ENCODE peak calls at places on chromosomes 7 and 10, in four cellular contexts. One of them, this sample, is unnamed.

GRCh38 chr7:16587785-16588184 is 57.8 kb downstream of the ANKMY2 start:
- DNase-seq in fibroblast of villous mesenchyme: no peak
- DNase-seq in GM06990: no peak
- DNase-seq in cardiac muscle cell: no peak
- DNase-seq in this sample: no peak

GRCh38 chr7:133571066-133571465 is 318.2 kb downstream of the EXOC4 start:
- DNase-seq in fibroblast of villous mesenchyme: peak; percentile 37
- DNase-seq in GM06990: no peak
- DNase-seq in cardiac muscle cell: peak; percentile 42
- DNase-seq in this sample: peak; percentile 31

GRCh38 chr10:46549171-46550075 is 7.0 kb downstream of the GPRIN2 start:
- DNase-seq in fibroblast of villous mesenchyme: no peak
- DNase-seq in GM06990: no peak
- DNase-seq in cardiac muscle cell: no peak
- DNase-seq in this sample: no peak

GRCh38 chr7:35723011-35723410 is 28.1 kb upstream of the HERPUD2 start:
- DNase-seq in fibroblast of villous mesenchyme: no peak
- DNase-seq in GM06990: no peak
- DNase-seq in cardiac muscle cell: no peak
- DNase-seq in this sample: peak; percentile 79

GRCh38 chr7:69800495-69800894 is 202.2 kb downstream of the AUTS2 start:
- DNase-seq in fibroblast of villous mesenchyme: no peak
- DNase-seq in GM06990: no peak
- DNase-seq in cardiac muscle cell: peak; percentile 54
- DNase-seq in this sample: peak; percentile 62

GRCh38 chr10:30092151-30092790 is 32.9 kb upstream of the JCAD start:
- DNase-seq in fibroblast of villous mesenchyme: no peak
- DNase-seq in GM06990: no peak
- DNase-seq in cardiac muscle cell: peak; percentile 46
- DNase-seq in this sample: peak; percentile 66

GRCh38 chr10:70493660-70494234 is 15.2 kb downstream of the PALD1 start:
- DNase-seq in fibroblast of villous mesenchyme: no peak
- DNase-seq in GM06990: peak; percentile 56
- DNase-seq in cardiac muscle cell: no peak
- DNase-seq in this sample: no peak

GRCh38 chr10:45602082-45602730 is 70.4 kb downstream of the ZFAND4 start:
- DNase-seq in fibroblast of villous mesenchyme: peak; percentile 27
- DNase-seq in GM06990: no peak
- DNase-seq in cardiac muscle cell: peak; percentile 56
- DNase-seq in this sample: peak; percentile 80

GRCh38 chr7:135774284-135774683 is 25.7 kb upstream of the FAM180A start:
- DNase-seq in fibroblast of villous mesenchyme: peak; percentile 67
- DNase-seq in GM06990: no peak
- DNase-seq in cardiac muscle cell: peak; percentile 52
- DNase-seq in this sample: no peak

GRCh38 chr7:143913945-143914615 is 12.1 kb upstream of the TCAF1 start:
- DNase-seq in fibroblast of villous mesenchyme: no peak
- DNase-seq in GM06990: no peak
- DNase-seq in cardiac muscle cell: no peak
- DNase-seq in this sample: no peak

GRCh38 chr7:87548123-87548919 is 52.4 kb downstream of the ABCB1 start:
- DNase-seq in fibroblast of villous mesenchyme: no peak
- DNase-seq in GM06990: no peak
- DNase-seq in cardiac muscle cell: no peak
- DNase-seq in this sample: no peak

GRCh38 chr10:8616166-8616565 is 561.7 kb downstream of the GATA3 start:
- DNase-seq in fibroblast of villous mesenchyme: no peak
- DNase-seq in GM06990: peak; percentile 68
- DNase-seq in cardiac muscle cell: no peak
- DNase-seq in this sample: no peak

GRCh38 chr7:3922175-3922635 is 621.2 kb downstream of the SDK1 start:
- DNase-seq in fibroblast of villous mesenchyme: peak; percentile 84
- DNase-seq in GM06990: no peak
- DNase-seq in cardiac muscle cell: peak; percentile 89
- DNase-seq in this sample: peak; percentile 87

GRCh38 chr7:116122972-116123595 is 87.3 kb upstream of the TES start:
- DNase-seq in fibroblast of villous mesenchyme: peak; percentile 52
- DNase-seq in GM06990: no peak
- DNase-seq in cardiac muscle cell: peak; percentile 72
- DNase-seq in this sample: peak; percentile 65

GRCh38 chr7:140349172-140349771 is 49.1 kb downstream of the SLC37A3 start:
- DNase-seq in fibroblast of villous mesenchyme: peak; percentile 43
- DNase-seq in GM06990: no peak
- DNase-seq in cardiac muscle cell: peak; percentile 50
- DNase-seq in this sample: peak; percentile 34

GRCh38 chr7:21851445-21852043 is 94.2 kb downstream of the CDCA7L start:
- DNase-seq in fibroblast of villous mesenchyme: no peak
- DNase-seq in GM06990: no peak
- DNase-seq in cardiac muscle cell: no peak
- DNase-seq in this sample: no peak

GRCh38 chr10:112565434-112566053 is 118.5 kb downstream of the VTI1A start:
- DNase-seq in fibroblast of villous mesenchyme: peak; percentile 77
- DNase-seq in GM06990: peak; percentile 5
- DNase-seq in cardiac muscle cell: peak; percentile 86
- DNase-seq in this sample: peak; percentile 76

GRCh38 chr10:132837905-132838304 is 52.0 kb upstream of the NKX6-2 start:
- DNase-seq in fibroblast of villous mesenchyme: no peak
- DNase-seq in GM06990: no peak
- DNase-seq in cardiac muscle cell: no peak
- DNase-seq in this sample: no peak

GRCh38 chr7:2237109-2237602 is 4.4 kb upstream of the MAD1L1 start:
- DNase-seq in fibroblast of villous mesenchyme: no peak
- DNase-seq in GM06990: peak; percentile 84
- DNase-seq in cardiac muscle cell: no peak
- DNase-seq in this sample: no peak

GRCh38 chr7:14507617-14508016 is 394.9 kb downstream of the DGKB start:
- DNase-seq in fibroblast of villous mesenchyme: peak; percentile 1
- DNase-seq in GM06990: no peak
- DNase-seq in cardiac muscle cell: peak; percentile 41
- DNase-seq in this sample: peak; percentile 66

GRCh38 chr7:2475678-2476015 is 551 bp downstream of the GRIFIN start:
- DNase-seq in fibroblast of villous mesenchyme: no peak
- DNase-seq in GM06990: no peak
- DNase-seq in cardiac muscle cell: no peak
- DNase-seq in this sample: no peak

GRCh38 chr7:76202666-76203030 is 952 bp downstream of the SRRM3 start:
- DNase-seq in fibroblast of villous mesenchyme: no peak
- DNase-seq in GM06990: no peak
- DNase-seq in cardiac muscle cell: no peak
- DNase-seq in this sample: no peak

GRCh38 chr10:103451091-103451801 is 924 bp downstream of the CALHM2 start:
- DNase-seq in fibroblast of villous mesenchyme: peak; percentile 37
- DNase-seq in GM06990: no peak
- DNase-seq in cardiac muscle cell: peak; percentile 45
- DNase-seq in this sample: peak; percentile 78

GRCh38 chr10:19702215-19702614 is 114.0 kb upstream of the PLXDC2 start:
- DNase-seq in fibroblast of villous mesenchyme: peak; percentile 28
- DNase-seq in GM06990: no peak
- DNase-seq in cardiac muscle cell: peak; percentile 60
- DNase-seq in this sample: peak; percentile 45

GRCh38 chr10:120460776-120461175 is 3.7 kb downstream of the PLPP4 start:
- DNase-seq in fibroblast of villous mesenchyme: peak; percentile 93
- DNase-seq in GM06990: no peak
- DNase-seq in cardiac muscle cell: peak; percentile 87
- DNase-seq in this sample: peak; percentile 78

GRCh38 chr7:130367088-130367755 is 13.1 kb upstream of the CPA1 start:
- DNase-seq in fibroblast of villous mesenchyme: no peak
- DNase-seq in GM06990: no peak
- DNase-seq in cardiac muscle cell: no peak
- DNase-seq in this sample: no peak

GRCh38 chr7:142961973-142962913 is at the start of gene KEL:
- DNase-seq in fibroblast of villous mesenchyme: no peak
- DNase-seq in GM06990: no peak
- DNase-seq in cardiac muscle cell: no peak
- DNase-seq in this sample: no peak

GRCh38 chr7:70573202-70573810 is 558.6 kb upstream of the GALNT17 start:
- DNase-seq in fibroblast of villous mesenchyme: no peak
- DNase-seq in GM06990: no peak
- DNase-seq in cardiac muscle cell: no peak
- DNase-seq in this sample: no peak

GRCh38 chr7:157817433-157817832 is 480.6 kb downstream of the DNAJB6 start:
- DNase-seq in fibroblast of villous mesenchyme: no peak
- DNase-seq in GM06990: no peak
- DNase-seq in cardiac muscle cell: no peak
- DNase-seq in this sample: no peak

GRCh38 chr7:134500982-134501381 is 26.4 kb upstream of the AKR1B10 start:
- DNase-seq in fibroblast of villous mesenchyme: no peak
- DNase-seq in GM06990: no peak
- DNase-seq in cardiac muscle cell: no peak
- DNase-seq in this sample: no peak

GRCh38 chr7:1149351-1149794 is 10.6 kb downstream of the ZFAND2A start:
- DNase-seq in fibroblast of villous mesenchyme: no peak
- DNase-seq in GM06990: no peak
- DNase-seq in cardiac muscle cell: no peak
- DNase-seq in this sample: no peak

GRCh38 chr10:53269482-53269881 is 496.9 kb upstream of the MBL2 start:
- DNase-seq in fibroblast of villous mesenchyme: no peak
- DNase-seq in GM06990: no peak
- DNase-seq in cardiac muscle cell: no peak
- DNase-seq in this sample: no peak

GRCh38 chr10:32938554-32939061 is 19.4 kb downstream of the ITGB1 start:
- DNase-seq in fibroblast of villous mesenchyme: peak; percentile 38
- DNase-seq in GM06990: no peak
- DNase-seq in cardiac muscle cell: peak; percentile 33
- DNase-seq in this sample: no peak

GRCh38 chr7:159007308-159008054 is 137.2 kb downstream of the VIPR2 start:
- DNase-seq in fibroblast of villous mesenchyme: peak; percentile 26
- DNase-seq in GM06990: no peak
- DNase-seq in cardiac muscle cell: no peak
- DNase-seq in this sample: no peak

GRCh38 chr7:4151524-4151923 is 530.6 kb upstream of the FOXK1 start:
- DNase-seq in fibroblast of villous mesenchyme: no peak
- DNase-seq in GM06990: no peak
- DNase-seq in cardiac muscle cell: no peak
- DNase-seq in this sample: no peak

DNA sequence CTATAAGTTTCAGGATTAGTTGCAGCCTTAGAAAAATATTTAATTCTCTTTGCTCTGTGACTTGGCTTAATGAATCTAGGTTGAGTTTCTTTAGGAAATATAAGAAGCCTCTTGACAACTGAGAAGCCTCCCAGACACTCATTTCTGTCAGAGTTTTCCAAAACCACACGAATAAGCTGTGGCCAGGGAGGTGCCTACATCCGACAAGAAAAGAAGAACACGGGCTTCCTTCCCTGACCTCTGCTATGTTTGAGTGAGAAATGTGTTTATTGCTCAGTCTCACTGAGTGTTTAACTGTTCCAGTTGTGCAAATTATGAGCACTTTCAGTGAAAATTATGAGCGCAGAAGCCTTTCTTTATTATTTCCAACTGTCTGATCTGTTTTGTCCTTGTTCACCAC is 105.0 kb downstream of the TRIL start:
- DNase-seq in fibroblast of villous mesenchyme: no peak
- DNase-seq in GM06990: no peak
- DNase-seq in cardiac muscle cell: no peak
- DNase-seq in this sample: no peak
- H3K4me3 ChIP-seq in fibroblast of villous mesenchyme: no peak overlapping the region
- H3K4me3 ChIP-seq in GM06990: no peak overlapping the region
- H3K4me3 ChIP-seq in cardiac muscle cell: no peak overlapping the region
- H3K4me3 ChIP-seq in this sample: no peak overlapping the region

GRCh38 chr7:17991866-17992648 is 35.6 kb downstream of the PRPS1L1 start:
- DNase-seq in fibroblast of villous mesenchyme: no peak
- DNase-seq in GM06990: no peak
- DNase-seq in cardiac muscle cell: no peak
- DNase-seq in this sample: peak; percentile 10
- TF ChIP-seq CTCF in fibroblast of villous mesenchyme: peak; percentile 62
- TF ChIP-seq CTCF in GM06990: peak; percentile 60
- TF ChIP-seq CTCF in cardiac muscle cell: peak; percentile 34
- TF ChIP-seq CTCF in this sample: peak; percentile 47

GRCh38 chr7:156368053-156368452 is 272.5 kb upstream of the RNF32 start:
- DNase-seq in fibroblast of villous mesenchyme: no peak
- DNase-seq in GM06990: no peak
- DNase-seq in cardiac muscle cell: no peak
- DNase-seq in this sample: no peak
- H3K4me3 ChIP-seq in fibroblast of villous mesenchyme: no peak overlapping the region
- H3K4me3 ChIP-seq in GM06990: no peak overlapping the region
- H3K4me3 ChIP-seq in cardiac muscle cell: no peak overlapping the region
- H3K4me3 ChIP-seq in this sample: no peak overlapping the region

GRCh38 chr10:51436805-51437204 is 262.6 kb downstream of the CSTF2T start:
- DNase-seq in fibroblast of villous mesenchyme: no peak
- DNase-seq in GM06990: no peak
- DNase-seq in cardiac muscle cell: no peak
- DNase-seq in this sample: no peak
- TF ChIP-seq CTCF in fibroblast of villous mesenchyme: no peak
- TF ChIP-seq CTCF in GM06990: no peak
- TF ChIP-seq CTCF in cardiac muscle cell: no peak
- TF ChIP-seq CTCF in this sample: no peak

GRCh38 chr10:58932821-58933314 is 243.6 kb upstream of the PHYHIPL start:
- DNase-seq in fibroblast of villous mesenchyme: no peak
- DNase-seq in GM06990: no peak
- DNase-seq in cardiac muscle cell: no peak
- DNase-seq in this sample: no peak

GRCh38 chr10:58930497-58930896 is 245.9 kb upstream of the PHYHIPL start:
- DNase-seq in fibroblast of villous mesenchyme: no peak
- DNase-seq in GM06990: no peak
- DNase-seq in cardiac muscle cell: no peak
- DNase-seq in this sample: peak; percentile 71

GRCh38 chr10:58937423-58937822 is 239.0 kb upstream of the PHYHIPL start:
- DNase-seq in fibroblast of villous mesenchyme: no peak
- DNase-seq in GM06990: no peak
- DNase-seq in cardiac muscle cell: peak; percentile 49
- DNase-seq in this sample: no peak

GRCh38 chr10:58932126-58932525 is 244.3 kb upstream of the PHYHIPL start:
- DNase-seq in fibroblast of villous mesenchyme: peak; percentile 29
- DNase-seq in GM06990: no peak
- DNase-seq in cardiac muscle cell: peak; percentile 57
- DNase-seq in this sample: peak; percentile 22

GRCh38 chr10:58936364-58936763 is 240.1 kb upstream of the PHYHIPL start:
- DNase-seq in fibroblast of villous mesenchyme: no peak
- DNase-seq in GM06990: no peak
- DNase-seq in cardiac muscle cell: no peak
- DNase-seq in this sample: no peak
- H3K4me3 ChIP-seq in fibroblast of villous mesenchyme: no peak overlapping the region
- H3K4me3 ChIP-seq in GM06990: no peak overlapping the region
- H3K4me3 ChIP-seq in cardiac muscle cell: no peak overlapping the region
- H3K4me3 ChIP-seq in this sample: no peak overlapping the region

GRCh38 chr10:3763035-3763456 is 22.0 kb downstream of the KLF6 start:
- DNase-seq in fibroblast of villous mesenchyme: no peak
- DNase-seq in GM06990: no peak
- DNase-seq in cardiac muscle cell: no peak
- DNase-seq in this sample: peak; percentile 66

GRCh38 chr10:3761916-3762708 is 22.9 kb downstream of the KLF6 start:
- DNase-seq in fibroblast of villous mesenchyme: peak; percentile 55
- DNase-seq in GM06990: no peak
- DNase-seq in cardiac muscle cell: no peak
- DNase-seq in this sample: no peak

GRCh38 chr10:3759397-3759796 is 25.6 kb downstream of the KLF6 start:
- DNase-seq in fibroblast of villous mesenchyme: no peak
- DNase-seq in GM06990: no peak
- DNase-seq in cardiac muscle cell: no peak
- DNase-seq in this sample: no peak

GRCh38 chr10:3760083-3760482 is 24.9 kb downstream of the KLF6 start:
- DNase-seq in fibroblast of villous mesenchyme: no peak
- DNase-seq in GM06990: no peak
- DNase-seq in cardiac muscle cell: no peak
- DNase-seq in this sample: no peak

GRCh38 chr10:3761111-3761686 is 23.8 kb downstream of the KLF6 start:
- DNase-seq in fibroblast of villous mesenchyme: no peak
- DNase-seq in GM06990: peak; percentile 75
- DNase-seq in cardiac muscle cell: no peak
- DNase-seq in this sample: no peak
- TF ChIP-seq CTCF in fibroblast of villous mesenchyme: no peak
- TF ChIP-seq CTCF in GM06990: no peak
- TF ChIP-seq CTCF in cardiac muscle cell: no peak
- TF ChIP-seq CTCF in this sample: no peak

GRCh38 chr7:105016083-105017075 is 2.4 kb downstream of the KMT2E start:
- DNase-seq in fibroblast of villous mesenchyme: no peak
- DNase-seq in GM06990: no peak
- DNase-seq in cardiac muscle cell: peak; percentile 49
- DNase-seq in this sample: no peak
- H3K4me3 ChIP-seq in fibroblast of villous mesenchyme: peak overlapping the region; percentile 98
- H3K4me3 ChIP-seq in GM06990: peak overlapping the region; percentile 99
- H3K4me3 ChIP-seq in cardiac muscle cell: peak overlapping the region; percentile 81
- H3K4me3 ChIP-seq in this sample: peak overlapping the region; percentile 94